ENCODE peak calls at places on chromosomes 12 and 14, in eight cellular contexts. One of them, this sample, is unnamed.

GRCh38 chr12:80941916-80942315 is 4.2 kb upstream of the LIN7A start:
- DNase-seq in CD4-positive, alpha-beta T cell: no peak
- DNase-seq in AG20443: no peak
- DNase-seq in fibroblast of the aortic adventitia: no peak
- DNase-seq in AG08396: no peak
- DNase-seq in amniotic stem cell: no peak
- DNase-seq in NCI-H510A: no peak
- DNase-seq in uterus: no peak
- DNase-seq in this sample: peak; percentile 55

GRCh38 chr12:118136559-118137003 is 657 bp downstream of the PEBP1 start:
- DNase-seq in AG08396: peak; percentile 62
- DNase-seq in uterus: peak; percentile 44
- DNase-seq in AG20443: peak; percentile 71
- DNase-seq in NCI-H510A: peak; percentile 17
- DNase-seq in CD4-positive, alpha-beta T cell: peak; percentile 9
- DNase-seq in fibroblast of the aortic adventitia: peak; percentile 55
- DNase-seq in amniotic stem cell: peak; percentile 9
- DNase-seq in this sample: peak; percentile 70

GRCh38 chr12:95282266-95282665 is 64.7 kb downstream of the VEZT start:
- DNase-seq in CD4-positive, alpha-beta T cell: no peak
- DNase-seq in AG08396: no peak
- DNase-seq in AG20443: no peak
- DNase-seq in NCI-H510A: no peak
- DNase-seq in amniotic stem cell: no peak
- DNase-seq in fibroblast of the aortic adventitia: peak; percentile 40
- DNase-seq in uterus: no peak
- DNase-seq in this sample: no peak

GRCh38 chr12:12191008-12191407 is 75.8 kb downstream of the LRP6 start:
- DNase-seq in uterus: no peak
- DNase-seq in AG20443: no peak
- DNase-seq in AG08396: no peak
- DNase-seq in NCI-H510A: no peak
- DNase-seq in CD4-positive, alpha-beta T cell: no peak
- DNase-seq in amniotic stem cell: no peak
- DNase-seq in fibroblast of the aortic adventitia: no peak
- DNase-seq in this sample: no peak

GRCh38 chr12:114371733-114372132 is 34.2 kb downstream of the TBX5 start:
- DNase-seq in AG08396: no peak
- DNase-seq in CD4-positive, alpha-beta T cell: no peak
- DNase-seq in NCI-H510A: no peak
- DNase-seq in uterus: no peak
- DNase-seq in AG20443: no peak
- DNase-seq in fibroblast of the aortic adventitia: no peak
- DNase-seq in amniotic stem cell: no peak
- DNase-seq in this sample: no peak

GRCh38 chr14:94392510-94392935 is 4.1 kb upstream of the SERPINA1 start:
- DNase-seq in CD4-positive, alpha-beta T cell: no peak
- DNase-seq in amniotic stem cell: no peak
- DNase-seq in NCI-H510A: no peak
- DNase-seq in AG08396: no peak
- DNase-seq in AG20443: peak; percentile 54
- DNase-seq in uterus: no peak
- DNase-seq in fibroblast of the aortic adventitia: peak; percentile 62
- DNase-seq in this sample: no peak

GRCh38 chr12:76519538-76519937 is 40.0 kb downstream of the OSBPL8 start:
- DNase-seq in NCI-H510A: no peak
- DNase-seq in AG08396: no peak
- DNase-seq in uterus: no peak
- DNase-seq in AG20443: no peak
- DNase-seq in amniotic stem cell: no peak
- DNase-seq in fibroblast of the aortic adventitia: no peak
- DNase-seq in CD4-positive, alpha-beta T cell: no peak
- DNase-seq in this sample: no peak

GRCh38 chr12:97960741-97961608 is 498.4 kb downstream of the RMST start:
- DNase-seq in NCI-H510A: no peak
- DNase-seq in AG08396: no peak
- DNase-seq in CD4-positive, alpha-beta T cell: no peak
- DNase-seq in amniotic stem cell: no peak
- DNase-seq in AG20443: peak; percentile 40
- DNase-seq in uterus: no peak
- DNase-seq in fibroblast of the aortic adventitia: no peak
- DNase-seq in this sample: peak; percentile 0

GRCh38 chr12:116542345-116542950 is 16.7 kb upstream of the MAP1LC3B2 start:
- DNase-seq in AG20443: no peak
- DNase-seq in AG08396: no peak
- DNase-seq in CD4-positive, alpha-beta T cell: no peak
- DNase-seq in amniotic stem cell: no peak
- DNase-seq in uterus: no peak
- DNase-seq in fibroblast of the aortic adventitia: no peak
- DNase-seq in NCI-H510A: no peak
- DNase-seq in this sample: no peak

GRCh38 chr14:77125275-77126073 is 16.1 kb downstream of the ZDHHC22 start:
- DNase-seq in NCI-H510A: no peak
- DNase-seq in fibroblast of the aortic adventitia: no peak
- DNase-seq in AG08396: no peak
- DNase-seq in CD4-positive, alpha-beta T cell: no peak
- DNase-seq in AG20443: no peak
- DNase-seq in amniotic stem cell: no peak
- DNase-seq in uterus: no peak
- DNase-seq in this sample: no peak

GRCh38 chr12:75389061-75389460 is 1.8 kb upstream of the GLIPR1L2 start:
- DNase-seq in uterus: no peak
- DNase-seq in amniotic stem cell: peak; percentile 45
- DNase-seq in CD4-positive, alpha-beta T cell: no peak
- DNase-seq in AG20443: peak; percentile 16
- DNase-seq in fibroblast of the aortic adventitia: peak; percentile 41
- DNase-seq in NCI-H510A: no peak
- DNase-seq in AG08396: peak; percentile 21
- DNase-seq in this sample: peak; percentile 72

GRCh38 chr12:49864817-49865090 is 21.8 kb upstream of the BCDIN3D start:
- DNase-seq in AG20443: no peak
- DNase-seq in amniotic stem cell: no peak
- DNase-seq in NCI-H510A: no peak
- DNase-seq in uterus: no peak
- DNase-seq in AG08396: no peak
- DNase-seq in CD4-positive, alpha-beta T cell: no peak
- DNase-seq in fibroblast of the aortic adventitia: no peak
- DNase-seq in this sample: no peak

GRCh38 chr12:104490850-104491249 is 34.1 kb downstream of the CHST11 start:
- DNase-seq in fibroblast of the aortic adventitia: no peak
- DNase-seq in uterus: no peak
- DNase-seq in CD4-positive, alpha-beta T cell: no peak
- DNase-seq in AG08396: no peak
- DNase-seq in AG20443: no peak
- DNase-seq in amniotic stem cell: no peak
- DNase-seq in NCI-H510A: peak; percentile 54
- DNase-seq in this sample: no peak

This sample was measured in foreskin fibroblast.